ENCODE peak calls at places on chromosomes 5 and 9, in six cellular contexts. One of them, this sample, is unnamed.

GRCh38 chr9:121434946-121435345 is 64.7 kb downstream of the GGTA1 start:
- DNase-seq in H1: no peak
- DNase-seq in HCT116: no peak
- DNase-seq in transverse colon: no peak
- DNase-seq in breast epithelium: no peak
- DNase-seq in sigmoid colon: no peak
- DNase-seq in this sample: no peak

GRCh38 chr5:127072861-127073846 is at the start of gene C5orf63:
- DNase-seq in sigmoid colon: peak
- DNase-seq in H1: no peak
- DNase-seq in breast epithelium: peak
- DNase-seq in transverse colon: peak
- DNase-seq in HCT116: peak
- DNase-seq in this sample: peak

GRCh38 chr5:56369333-56369947 is 136.3 kb upstream of the ANKRD55 start:
- DNase-seq in HCT116: no peak
- DNase-seq in sigmoid colon: no peak
- DNase-seq in H1: no peak
- DNase-seq in transverse colon: no peak
- DNase-seq in breast epithelium: no peak
- DNase-seq in this sample: no peak

GRCh38 chr9:5553211-5553610 is 42.9 kb downstream of the PDCD1LG2 start:
- DNase-seq in breast epithelium: no peak
- DNase-seq in H1: no peak
- DNase-seq in transverse colon: no peak
- DNase-seq in sigmoid colon: no peak
- DNase-seq in HCT116: no peak
- DNase-seq in this sample: no peak

GRCh38 chr5:145479271-145479670 is 355.9 kb downstream of the PRELID2 start:
- DNase-seq in H1: no peak
- DNase-seq in HCT116: no peak
- DNase-seq in breast epithelium: no peak
- DNase-seq in sigmoid colon: no peak
- DNase-seq in transverse colon: no peak
- DNase-seq in this sample: no peak

GRCh38 chr9:121316378-121316777 is 48.4 kb downstream of the GSN start:
- DNase-seq in HCT116: no peak
- DNase-seq in breast epithelium: no peak
- DNase-seq in transverse colon: no peak
- DNase-seq in H1: no peak
- DNase-seq in sigmoid colon: no peak
- DNase-seq in this sample: no peak

GRCh38 chr9:77927265-77927664 is 104.3 kb downstream of the GNAQ start:
- DNase-seq in breast epithelium: no peak
- DNase-seq in HCT116: no peak
- DNase-seq in sigmoid colon: no peak
- DNase-seq in transverse colon: no peak
- DNase-seq in H1: no peak
- DNase-seq in this sample: no peak

GRCh38 chr5:5816960-5817359 is 394.5 kb downstream of the ICE1 start:
- DNase-seq in breast epithelium: no peak
- DNase-seq in HCT116: no peak
- DNase-seq in sigmoid colon: no peak
- DNase-seq in transverse colon: no peak
- DNase-seq in H1: no peak
- DNase-seq in this sample: no peak

GRCh38 chr9:98736216-98736615 is 27.5 kb upstream of the GABBR2 start:
- DNase-seq in H1: no peak
- DNase-seq in sigmoid colon: no peak
- DNase-seq in breast epithelium: no peak
- DNase-seq in transverse colon: no peak
- DNase-seq in HCT116: no peak
- DNase-seq in this sample: no peak

GRCh38 chr5:172436078-172436873 is 18.0 kb downstream of the SH3PXD2B start:
- DNase-seq in transverse colon: no peak
- DNase-seq in H1: no peak
- DNase-seq in breast epithelium: no peak
- DNase-seq in HCT116: no peak
- DNase-seq in sigmoid colon: peak
- DNase-seq in this sample: no peak
- TF ChIP-seq POLR2AphosphoS5 in transverse colon: no peak
- TF ChIP-seq POLR2AphosphoS5 in H1: no peak
- TF ChIP-seq POLR2AphosphoS5 in breast epithelium: no peak
- TF ChIP-seq POLR2AphosphoS5 in HCT116: no peak
- TF ChIP-seq POLR2AphosphoS5 in sigmoid colon: no peak
- TF ChIP-seq POLR2AphosphoS5 in this sample: no peak

DNA sequence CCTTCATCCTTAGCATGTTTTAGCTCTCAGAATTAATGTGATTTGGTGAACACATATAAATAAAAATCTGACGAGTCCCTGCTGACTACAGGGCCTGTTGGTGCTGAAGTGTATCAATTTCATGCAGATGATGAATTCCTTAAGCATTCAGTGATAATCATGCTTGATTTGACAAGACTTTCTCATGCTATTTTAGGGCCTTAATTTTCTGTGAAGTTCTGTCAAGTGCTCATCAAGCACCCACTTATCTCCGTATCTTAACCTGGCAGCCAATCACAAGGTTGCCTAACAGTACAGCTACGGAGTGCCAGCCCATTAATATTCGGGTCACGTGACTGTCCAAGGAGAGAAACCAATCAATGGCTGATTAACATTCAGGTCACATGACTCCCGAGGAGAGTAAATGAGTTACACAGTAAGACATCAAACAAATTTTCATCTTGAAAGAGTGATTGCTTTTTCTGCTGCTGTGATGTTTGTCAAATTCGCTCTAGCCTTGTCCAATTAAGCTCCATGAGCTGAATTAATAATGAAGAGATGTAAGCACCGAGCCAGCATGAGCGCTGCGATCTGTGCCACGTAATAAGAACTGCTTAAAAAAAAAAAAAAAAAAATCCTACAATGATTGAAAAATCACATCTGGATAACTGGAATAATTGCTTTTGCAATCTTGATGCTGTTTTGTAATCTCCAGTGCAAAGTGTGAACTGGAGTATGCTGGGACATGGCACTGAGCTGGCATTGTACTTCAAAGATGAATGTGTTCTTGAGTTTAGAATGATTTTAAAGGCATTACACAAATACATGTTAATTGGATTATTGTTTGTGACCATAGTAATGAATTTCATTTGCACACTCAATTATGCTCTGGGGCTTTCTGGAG is 104.3 kb upstream of the SPATA31D4 start:
- DNase-seq in sigmoid colon: no peak
- DNase-seq in breast epithelium: no peak
- DNase-seq in transverse colon: no peak
- DNase-seq in H1: no peak
- DNase-seq in HCT116: no peak
- DNase-seq in this sample: no peak
- TF ChIP-seq POLR2AphosphoS5 in sigmoid colon: no peak
- TF ChIP-seq POLR2AphosphoS5 in breast epithelium: no peak
- TF ChIP-seq POLR2AphosphoS5 in transverse colon: no peak
- TF ChIP-seq POLR2AphosphoS5 in H1: no peak
- TF ChIP-seq POLR2AphosphoS5 in HCT116: no peak
- TF ChIP-seq POLR2AphosphoS5 in this sample: no peak

GRCh38 chr5:73899916-73900315 is 273.9 kb downstream of the ARHGEF28 start:
- DNase-seq in H1: no peak
- DNase-seq in transverse colon: no peak
- DNase-seq in breast epithelium: no peak
- DNase-seq in sigmoid colon: no peak
- DNase-seq in HCT116: no peak
- DNase-seq in this sample: no peak
- TF ChIP-seq POLR2AphosphoS5 in H1: no peak
- TF ChIP-seq POLR2AphosphoS5 in transverse colon: no peak
- TF ChIP-seq POLR2AphosphoS5 in breast epithelium: no peak
- TF ChIP-seq POLR2AphosphoS5 in sigmoid colon: no peak
- TF ChIP-seq POLR2AphosphoS5 in HCT116: no peak
- TF ChIP-seq POLR2AphosphoS5 in this sample: no peak

GRCh38 chr9:124821247-124821623 is 32.0 kb upstream of the WDR38 start:
- DNase-seq in breast epithelium: no peak
- DNase-seq in sigmoid colon: no peak
- DNase-seq in HCT116: no peak
- DNase-seq in transverse colon: no peak
- DNase-seq in H1: no peak
- DNase-seq in this sample: no peak

GRCh38 chr9:124815601-124816000 is 37.7 kb upstream of the WDR38 start:
- DNase-seq in breast epithelium: no peak
- DNase-seq in transverse colon: no peak
- DNase-seq in H1: no peak
- DNase-seq in sigmoid colon: no peak
- DNase-seq in HCT116: no peak
- DNase-seq in this sample: no peak

GRCh38 chr9:124814178-124814535 is 37.2 kb downstream of the OLFML2A start:
- DNase-seq in sigmoid colon: no peak
- DNase-seq in H1: no peak
- DNase-seq in breast epithelium: no peak
- DNase-seq in transverse colon: no peak
- DNase-seq in HCT116: no peak
- DNase-seq in this sample: no peak

GRCh38 chr9:124820606-124821246 is 32.5 kb upstream of the WDR38 start:
- DNase-seq in HCT116: no peak
- DNase-seq in transverse colon: no peak
- DNase-seq in H1: no peak
- DNase-seq in breast epithelium: no peak
- DNase-seq in sigmoid colon: no peak
- DNase-seq in this sample: no peak

GRCh38 chr9:124818431-124819281 is 34.6 kb upstream of the WDR38 start:
- DNase-seq in sigmoid colon: no peak
- DNase-seq in HCT116: peak
- DNase-seq in H1: no peak
- DNase-seq in transverse colon: no peak
- DNase-seq in breast epithelium: no peak
- DNase-seq in this sample: no peak
- TF ChIP-seq POLR2AphosphoS5 in sigmoid colon: no peak
- TF ChIP-seq POLR2AphosphoS5 in HCT116: peak
- TF ChIP-seq POLR2AphosphoS5 in H1: no peak
- TF ChIP-seq POLR2AphosphoS5 in transverse colon: no peak
- TF ChIP-seq POLR2AphosphoS5 in breast epithelium: no peak
- TF ChIP-seq POLR2AphosphoS5 in this sample: no peak

GRCh38 chr5:42611437-42611836 is 145.2 kb upstream of the CCDC152 start:
- DNase-seq in HCT116: no peak
- DNase-seq in transverse colon: no peak
- DNase-seq in breast epithelium: no peak
- DNase-seq in H1: no peak
- DNase-seq in sigmoid colon: no peak
- DNase-seq in this sample: no peak

GRCh38 chr5:42612997-42613396 is 143.6 kb upstream of the CCDC152 start:
- DNase-seq in transverse colon: no peak
- DNase-seq in sigmoid colon: no peak
- DNase-seq in H1: no peak
- DNase-seq in breast epithelium: no peak
- DNase-seq in HCT116: no peak
- DNase-seq in this sample: no peak

GRCh38 chr5:42617411-42617810 is 139.2 kb upstream of the CCDC152 start:
- DNase-seq in breast epithelium: no peak
- DNase-seq in HCT116: no peak
- DNase-seq in H1: no peak
- DNase-seq in transverse colon: no peak
- DNase-seq in sigmoid colon: no peak
- DNase-seq in this sample: no peak

DNA sequence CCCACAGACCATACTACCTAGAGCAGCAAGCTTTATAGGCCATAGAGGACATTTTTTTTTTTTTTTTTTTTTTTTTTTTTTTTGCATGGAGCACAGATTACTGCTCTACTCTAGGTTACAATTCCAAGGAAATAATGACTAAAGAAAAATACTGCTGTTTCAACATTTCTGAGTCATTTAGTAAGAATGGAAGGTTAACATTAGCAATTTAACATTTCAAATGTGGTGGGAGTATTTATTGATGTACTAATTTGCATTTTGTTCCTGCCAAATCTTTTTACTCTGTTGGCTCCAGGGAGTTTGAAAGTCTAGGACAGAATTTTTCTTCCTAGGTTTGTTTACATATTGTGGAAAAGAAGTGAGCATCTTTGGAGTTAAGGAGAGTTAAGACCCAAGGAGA is 142.1 kb upstream of the CCDC152 start:
- DNase-seq in transverse colon: no peak
- DNase-seq in H1: no peak
- DNase-seq in sigmoid colon: no peak
- DNase-seq in breast epithelium: no peak
- DNase-seq in HCT116: no peak
- DNase-seq in this sample: no peak
- TF ChIP-seq POLR2AphosphoS5 in transverse colon: no peak
- TF ChIP-seq POLR2AphosphoS5 in H1: no peak
- TF ChIP-seq POLR2AphosphoS5 in sigmoid colon: no peak
- TF ChIP-seq POLR2AphosphoS5 in breast epithelium: no peak
- TF ChIP-seq POLR2AphosphoS5 in HCT116: no peak
- TF ChIP-seq POLR2AphosphoS5 in this sample: no peak

GRCh38 chr9:137689745-137690529 is 71.1 kb downstream of the EHMT1 start:
- DNase-seq in H1: no peak
- DNase-seq in HCT116: no peak
- DNase-seq in transverse colon: no peak
- DNase-seq in breast epithelium: no peak
- DNase-seq in sigmoid colon: no peak
- DNase-seq in this sample: no peak
- TF ChIP-seq POLR2AphosphoS5 in H1: no peak
- TF ChIP-seq POLR2AphosphoS5 in HCT116: no peak
- TF ChIP-seq POLR2AphosphoS5 in transverse colon: peak
- TF ChIP-seq POLR2AphosphoS5 in breast epithelium: no peak
- TF ChIP-seq POLR2AphosphoS5 in sigmoid colon: peak
- TF ChIP-seq POLR2AphosphoS5 in this sample: no peak

GRCh38 chr5:176490291-176490690 is 42.1 kb downstream of the FAF2 start:
- DNase-seq in transverse colon: no peak
- DNase-seq in HCT116: no peak
- DNase-seq in H1: no peak
- DNase-seq in sigmoid colon: no peak
- DNase-seq in breast epithelium: no peak
- DNase-seq in this sample: no peak

GRCh38 chr5:176481659-176482213 is 33.6 kb downstream of the FAF2 start:
- DNase-seq in transverse colon: no peak
- DNase-seq in sigmoid colon: no peak
- DNase-seq in HCT116: no peak
- DNase-seq in breast epithelium: no peak
- DNase-seq in H1: no peak
- DNase-seq in this sample: no peak

GRCh38 chr5:176491056-176491646 is 43.0 kb downstream of the FAF2 start:
- DNase-seq in breast epithelium: no peak
- DNase-seq in sigmoid colon: no peak
- DNase-seq in H1: no peak
- DNase-seq in transverse colon: no peak
- DNase-seq in HCT116: no peak
- DNase-seq in this sample: no peak

GRCh38 chr5:176489077-176489476 is 40.9 kb downstream of the FAF2 start:
- DNase-seq in HCT116: no peak
- DNase-seq in breast epithelium: no peak
- DNase-seq in sigmoid colon: no peak
- DNase-seq in transverse colon: no peak
- DNase-seq in H1: no peak
- DNase-seq in this sample: no peak

GRCh38 chr5:176486189-176486757 is 38.1 kb downstream of the FAF2 start:
- DNase-seq in transverse colon: no peak
- DNase-seq in H1: no peak
- DNase-seq in sigmoid colon: no peak
- DNase-seq in HCT116: no peak
- DNase-seq in breast epithelium: no peak
- DNase-seq in this sample: no peak
- TF ChIP-seq POLR2AphosphoS5 in transverse colon: no peak
- TF ChIP-seq POLR2AphosphoS5 in H1: no peak
- TF ChIP-seq POLR2AphosphoS5 in sigmoid colon: no peak
- TF ChIP-seq POLR2AphosphoS5 in HCT116: no peak
- TF ChIP-seq POLR2AphosphoS5 in breast epithelium: no peak
- TF ChIP-seq POLR2AphosphoS5 in this sample: no peak

This sample was measured in stomach.